ENCODE peak calls at places on chromosomes 13 and 19, in seven cellular contexts. One of them, this sample, is unnamed.

GRCh38 chr13:30925429-30925828 is 7.0 kb upstream of the TEX26 start:
- DNase-seq in keratinocyte: no peak
- DNase-seq in cardiac muscle cell: no peak
- DNase-seq in IMR-90: no peak
- DNase-seq in GM12878: no peak
- DNase-seq in body of pancreas: no peak
- DNase-seq in gastrocnemius medialis: no peak
- DNase-seq in this sample: no peak

GRCh38 chr13:48741377-48741776 is 87.6 kb downstream of the CYSLTR2 start:
- DNase-seq in keratinocyte: no peak
- DNase-seq in cardiac muscle cell: no peak
- DNase-seq in IMR-90: peak; percentile 57
- DNase-seq in GM12878: no peak
- DNase-seq in body of pancreas: peak; percentile 66
- DNase-seq in gastrocnemius medialis: no peak
- DNase-seq in this sample: no peak

GRCh38 chr13:49343255-49343654 is 95.5 kb downstream of the CDADC1 start:
- DNase-seq in keratinocyte: no peak
- DNase-seq in cardiac muscle cell: no peak
- DNase-seq in IMR-90: no peak
- DNase-seq in GM12878: no peak
- DNase-seq in body of pancreas: no peak
- DNase-seq in gastrocnemius medialis: no peak
- DNase-seq in this sample: no peak

GRCh38 chr13:71912524-71912923 is 45.5 kb upstream of the DACH1 start:
- DNase-seq in keratinocyte: no peak
- DNase-seq in cardiac muscle cell: no peak
- DNase-seq in IMR-90: peak; percentile 1
- DNase-seq in GM12878: no peak
- DNase-seq in body of pancreas: no peak
- DNase-seq in gastrocnemius medialis: no peak
- DNase-seq in this sample: no peak

GRCh38 chr13:29621401-29621800 is 25.9 kb upstream of the SLC7A1 start:
- DNase-seq in keratinocyte: peak; percentile 23
- DNase-seq in cardiac muscle cell: no peak
- DNase-seq in IMR-90: peak; percentile 68
- DNase-seq in GM12878: no peak
- DNase-seq in body of pancreas: no peak
- DNase-seq in gastrocnemius medialis: no peak
- DNase-seq in this sample: no peak

GRCh38 chr13:113216165-113217056 is 7.0 kb downstream of the CUL4A start:
- DNase-seq in keratinocyte: peak; percentile 36
- DNase-seq in cardiac muscle cell: peak; percentile 88
- DNase-seq in IMR-90: peak; percentile 74
- DNase-seq in GM12878: no peak
- DNase-seq in body of pancreas: peak; percentile 76
- DNase-seq in gastrocnemius medialis: peak; percentile 78
- DNase-seq in this sample: no peak

GRCh38 chr13:100944791-100945345 is 270.3 kb upstream of the TMTC4 start:
- DNase-seq in keratinocyte: no peak
- DNase-seq in cardiac muscle cell: no peak
- DNase-seq in IMR-90: no peak
- DNase-seq in GM12878: no peak
- DNase-seq in body of pancreas: no peak
- DNase-seq in gastrocnemius medialis: no peak
- DNase-seq in this sample: no peak

GRCh38 chr19:42064432-42064831 is 5.6 kb downstream of the GRIK5 start:
- DNase-seq in keratinocyte: no peak
- DNase-seq in cardiac muscle cell: no peak
- DNase-seq in IMR-90: no peak
- DNase-seq in GM12878: no peak
- DNase-seq in body of pancreas: no peak
- DNase-seq in gastrocnemius medialis: no peak
- DNase-seq in this sample: no peak

GRCh38 chr13:79385694-79386093 is 20.4 kb downstream of the RBM26 start:
- DNase-seq in keratinocyte: no peak
- DNase-seq in cardiac muscle cell: no peak
- DNase-seq in IMR-90: no peak
- DNase-seq in GM12878: peak; percentile 85
- DNase-seq in body of pancreas: no peak
- DNase-seq in gastrocnemius medialis: no peak
- DNase-seq in this sample: no peak

GRCh38 chr13:50594276-50594970 is 249.1 kb downstream of the DLEU7 start:
- DNase-seq in keratinocyte: no peak
- DNase-seq in cardiac muscle cell: no peak
- DNase-seq in IMR-90: no peak
- DNase-seq in GM12878: peak; percentile 79
- DNase-seq in body of pancreas: no peak
- DNase-seq in gastrocnemius medialis: no peak
- DNase-seq in this sample: no peak

GRCh38 chr13:59494151-59494550 is 669.6 kb downstream of the DIAPH3 start:
- DNase-seq in keratinocyte: no peak
- DNase-seq in cardiac muscle cell: no peak
- DNase-seq in IMR-90: no peak
- DNase-seq in GM12878: no peak
- DNase-seq in body of pancreas: no peak
- DNase-seq in gastrocnemius medialis: no peak
- DNase-seq in this sample: no peak

GRCh38 chr19:33465371-33465770 is 56.2 kb downstream of the PEPD start:
- DNase-seq in keratinocyte: no peak
- DNase-seq in cardiac muscle cell: no peak
- DNase-seq in IMR-90: no peak
- DNase-seq in GM12878: no peak
- DNase-seq in body of pancreas: no peak
- DNase-seq in gastrocnemius medialis: no peak
- DNase-seq in this sample: no peak

GRCh38 chr13:74867460-74867859 is 614.5 kb downstream of the TBC1D4 start:
- DNase-seq in keratinocyte: no peak
- DNase-seq in cardiac muscle cell: no peak
- DNase-seq in IMR-90: no peak
- DNase-seq in GM12878: no peak
- DNase-seq in body of pancreas: no peak
- DNase-seq in gastrocnemius medialis: no peak
- DNase-seq in this sample: no peak

GRCh38 chr19:28168557-28168956 is 1044.4 kb downstream of the UQCRFS1 start:
- DNase-seq in keratinocyte: no peak
- DNase-seq in cardiac muscle cell: no peak
- DNase-seq in IMR-90: no peak
- DNase-seq in GM12878: no peak
- DNase-seq in body of pancreas: no peak
- DNase-seq in gastrocnemius medialis: no peak
- DNase-seq in this sample: no peak

GRCh38 chr13:35695411-35695810 is 218.9 kb upstream of the MAB21L1 start:
- DNase-seq in keratinocyte: no peak
- DNase-seq in cardiac muscle cell: no peak
- DNase-seq in IMR-90: no peak
- DNase-seq in GM12878: no peak
- DNase-seq in body of pancreas: no peak
- DNase-seq in gastrocnemius medialis: no peak
- DNase-seq in this sample: no peak

GRCh38 chr13:52159159-52159982 is at the start of gene NEK3:
- DNase-seq in keratinocyte: no peak
- DNase-seq in cardiac muscle cell: peak; percentile 75
- DNase-seq in IMR-90: peak; percentile 56
- DNase-seq in GM12878: no peak
- DNase-seq in body of pancreas: peak; percentile 73
- DNase-seq in gastrocnemius medialis: peak; percentile 27
- DNase-seq in this sample: peak; percentile 11

GRCh38 chr13:68708336-68708908 is 1399.2 kb upstream of the ATXN8OS start:
- DNase-seq in keratinocyte: no peak
- DNase-seq in cardiac muscle cell: no peak
- DNase-seq in IMR-90: no peak
- DNase-seq in GM12878: no peak
- DNase-seq in body of pancreas: no peak
- DNase-seq in gastrocnemius medialis: no peak
- DNase-seq in this sample: no peak

GRCh38 chr13:93147293-93147645 is 79.3 kb upstream of the GPC6 start:
- DNase-seq in keratinocyte: no peak
- DNase-seq in cardiac muscle cell: no peak
- DNase-seq in IMR-90: no peak
- DNase-seq in GM12878: no peak
- DNase-seq in body of pancreas: no peak
- DNase-seq in gastrocnemius medialis: no peak
- DNase-seq in this sample: no peak

GRCh38 chr13:25977216-25977615 is 74.6 kb downstream of the SHISA2 start:
- DNase-seq in keratinocyte: no peak
- DNase-seq in cardiac muscle cell: peak; percentile 10
- DNase-seq in IMR-90: no peak
- DNase-seq in GM12878: no peak
- DNase-seq in body of pancreas: peak; percentile 30
- DNase-seq in gastrocnemius medialis: no peak
- DNase-seq in this sample: no peak

GRCh38 chr19:36103842-36104552 is 6.9 kb upstream of the OVOL3 start:
- DNase-seq in keratinocyte: no peak
- DNase-seq in cardiac muscle cell: no peak
- DNase-seq in IMR-90: peak; percentile 30
- DNase-seq in GM12878: no peak
- DNase-seq in body of pancreas: no peak
- DNase-seq in gastrocnemius medialis: no peak
- DNase-seq in this sample: no peak

GRCh38 chr19:40433391-40434216 is 7.8 kb upstream of the SERTAD1 start:
- DNase-seq in keratinocyte: no peak
- DNase-seq in cardiac muscle cell: peak; percentile 93
- DNase-seq in IMR-90: peak; percentile 88
- DNase-seq in GM12878: no peak
- DNase-seq in body of pancreas: peak; percentile 90
- DNase-seq in gastrocnemius medialis: peak; percentile 78
- DNase-seq in this sample: peak; percentile 43

GRCh38 chr13:28117689-28118377 is 17.5 kb upstream of the FLT3 start:
- DNase-seq in keratinocyte: no peak
- DNase-seq in cardiac muscle cell: no peak
- DNase-seq in IMR-90: no peak
- DNase-seq in GM12878: no peak
- DNase-seq in body of pancreas: peak; percentile 66
- DNase-seq in gastrocnemius medialis: no peak
- DNase-seq in this sample: no peak

GRCh38 chr13:94263038-94263437 is 216.4 kb downstream of the DCT start:
- DNase-seq in keratinocyte: no peak
- DNase-seq in cardiac muscle cell: no peak
- DNase-seq in IMR-90: no peak
- DNase-seq in GM12878: no peak
- DNase-seq in body of pancreas: no peak
- DNase-seq in gastrocnemius medialis: no peak
- DNase-seq in this sample: no peak

GRCh38 chr13:31944262-31945160 is 87.1 kb upstream of the FRY start:
- DNase-seq in keratinocyte: no peak
- DNase-seq in cardiac muscle cell: no peak
- DNase-seq in IMR-90: no peak
- DNase-seq in GM12878: no peak
- DNase-seq in body of pancreas: no peak
- DNase-seq in gastrocnemius medialis: no peak
- DNase-seq in this sample: no peak
- H3K4me3 ChIP-seq in keratinocyte: no peak overlapping the region
- H3K4me3 ChIP-seq in cardiac muscle cell: no peak overlapping the region
- H3K4me3 ChIP-seq in IMR-90: no peak overlapping the region
- H3K4me3 ChIP-seq in GM12878: no peak overlapping the region
- H3K4me3 ChIP-seq in body of pancreas: no peak overlapping the region
- H3K4me3 ChIP-seq in gastrocnemius medialis: no peak overlapping the region
- H3K4me3 ChIP-seq in this sample: no peak overlapping the region

GRCh38 chr19:14529254-14530004 is at the start of gene TECR:
- DNase-seq in keratinocyte: peak; percentile 100
- DNase-seq in cardiac muscle cell: peak; percentile 100
- DNase-seq in IMR-90: peak; percentile 100
- DNase-seq in GM12878: peak; percentile 99
- DNase-seq in body of pancreas: peak; percentile 100
- DNase-seq in gastrocnemius medialis: peak; percentile 100
- DNase-seq in this sample: peak; percentile 100

GRCh38 chr19:14528419-14529253 is 758 bp upstream of the TECR start:
- DNase-seq in keratinocyte: no peak
- DNase-seq in cardiac muscle cell: no peak
- DNase-seq in IMR-90: no peak
- DNase-seq in GM12878: no peak
- DNase-seq in body of pancreas: peak; percentile 27
- DNase-seq in gastrocnemius medialis: no peak
- DNase-seq in this sample: no peak

GRCh38 chr19:14526423-14526822 is 3.0 kb upstream of the TECR start:
- DNase-seq in keratinocyte: no peak
- DNase-seq in cardiac muscle cell: no peak
- DNase-seq in IMR-90: no peak
- DNase-seq in GM12878: no peak
- DNase-seq in body of pancreas: no peak
- DNase-seq in gastrocnemius medialis: no peak
- DNase-seq in this sample: no peak

GRCh38 chr19:14530005-14530348 is 583 bp downstream of the TECR start:
- DNase-seq in keratinocyte: no peak
- DNase-seq in cardiac muscle cell: no peak
- DNase-seq in IMR-90: no peak
- DNase-seq in GM12878: no peak
- DNase-seq in body of pancreas: no peak
- DNase-seq in gastrocnemius medialis: no peak
- DNase-seq in this sample: no peak

GRCh38 chr19:14525729-14526128 is 3.7 kb upstream of the TECR start:
- DNase-seq in keratinocyte: no peak
- DNase-seq in cardiac muscle cell: no peak
- DNase-seq in IMR-90: no peak
- DNase-seq in GM12878: no peak
- DNase-seq in body of pancreas: no peak
- DNase-seq in gastrocnemius medialis: no peak
- DNase-seq in this sample: no peak
- H3K27ac ChIP-seq in keratinocyte: peak overlapping the region; percentile 99
- H3K27ac ChIP-seq in cardiac muscle cell: no peak overlapping the region
- H3K27ac ChIP-seq in IMR-90: no peak overlapping the region
- H3K27ac ChIP-seq in GM12878: no peak overlapping the region
- H3K27ac ChIP-seq in body of pancreas: no peak overlapping the region
- H3K27ac ChIP-seq in gastrocnemius medialis: peak overlapping the region; percentile 85
- H3K27ac ChIP-seq in this sample: peak overlapping the region; percentile 10

GRCh38 chr19:7215176-7215575 is 79.0 kb downstream of the INSR start:
- DNase-seq in keratinocyte: no peak
- DNase-seq in cardiac muscle cell: no peak
- DNase-seq in IMR-90: no peak
- DNase-seq in GM12878: no peak
- DNase-seq in body of pancreas: no peak
- DNase-seq in gastrocnemius medialis: no peak
- DNase-seq in this sample: no peak
- H3K4me1 ChIP-seq in keratinocyte: no peaks in the 10 kb centered on the region
- H3K4me1 ChIP-seq in cardiac muscle cell: peaks cover 12% of the 10 kb centered on the region
- H3K4me1 ChIP-seq in IMR-90: peaks cover 3% of the 10 kb centered on the region
- H3K4me1 ChIP-seq in GM12878: peaks cover 44% of the 10 kb centered on the region
- H3K4me1 ChIP-seq in body of pancreas: peaks cover 83% of the 10 kb centered on the region
- H3K4me1 ChIP-seq in gastrocnemius medialis: peaks cover 5% of the 10 kb centered on the region
- H3K4me1 ChIP-seq in this sample: no peaks in the 10 kb centered on the region

DNA sequence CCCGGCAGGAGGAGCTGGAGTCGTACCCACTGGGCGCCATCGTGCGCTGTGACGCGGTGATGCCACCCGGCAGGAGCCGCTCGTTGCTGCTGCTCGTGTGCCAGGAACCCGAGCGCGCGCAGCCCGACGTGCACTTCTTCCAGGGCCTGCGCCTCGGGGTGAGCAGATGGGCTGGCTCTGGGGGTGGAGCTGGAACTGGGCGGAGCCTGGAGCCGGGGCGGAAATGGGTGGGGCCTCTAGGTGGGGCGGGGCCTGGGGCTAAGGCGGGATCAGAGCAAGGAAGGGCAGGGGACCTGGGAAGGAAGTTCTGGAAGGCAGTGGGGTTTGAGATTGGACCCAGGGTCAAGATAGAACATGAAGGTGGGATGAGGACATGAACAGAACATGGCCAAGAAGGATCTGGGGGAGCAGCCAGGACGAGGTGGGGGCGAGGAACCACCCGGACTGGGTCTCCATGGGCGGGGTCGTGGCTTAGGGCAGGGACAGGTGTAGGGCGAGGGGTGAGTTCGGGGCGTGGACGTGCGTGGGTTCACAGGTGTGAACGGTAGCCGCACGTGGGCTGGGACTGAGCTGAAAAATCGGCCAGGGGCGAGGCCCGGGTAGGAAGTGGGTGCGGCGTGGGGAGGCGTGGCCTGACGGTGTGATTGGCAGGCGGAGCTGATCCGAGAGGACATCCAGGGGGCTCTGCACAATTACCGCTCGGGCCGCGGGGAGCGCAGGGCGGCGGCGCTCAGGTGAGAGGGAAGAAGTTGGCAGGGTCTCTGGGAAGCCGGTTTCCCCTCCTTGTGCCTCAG is 4.6 kb downstream of the EPS8L1 start:
- DNase-seq in keratinocyte: peak; percentile 55
- DNase-seq in cardiac muscle cell: peak; percentile 75
- DNase-seq in IMR-90: peak; percentile 55
- DNase-seq in GM12878: no peak
- DNase-seq in body of pancreas: peak; percentile 65
- DNase-seq in gastrocnemius medialis: no peak
- DNase-seq in this sample: peak; percentile 23
- H3K4me3 ChIP-seq in keratinocyte: peak overlapping the region; percentile 87
- H3K4me3 ChIP-seq in cardiac muscle cell: peak overlapping the region; percentile 46
- H3K4me3 ChIP-seq in IMR-90: peak overlapping the region; percentile 91
- H3K4me3 ChIP-seq in GM12878: peak overlapping the region; percentile 60
- H3K4me3 ChIP-seq in body of pancreas: no peak overlapping the region
- H3K4me3 ChIP-seq in gastrocnemius medialis: peak overlapping the region; percentile 53
- H3K4me3 ChIP-seq in this sample: peak overlapping the region; percentile 58

This sample was measured in effector memory CD4-positive, alpha-beta T cell.